ENCODE peak calls at places on chromosomes 6 and 20, in ten cellular contexts. Y, B, J, C, W, K, D, Z, F and S are unnamed samples.
A peak's percentile ranks its signal among the peaks of the same experiment; 100 is the strongest.

GRCh38 chr20:58950603-58951002 is 30.5 kb upstream of the NELFCD start:
- DNase-seq in Z (no peak), Y (no peak), D (no peak), C (no peak), B (no peak), J (no peak), F (no peak), W (no peak), K (no peak), S (no peak)

GRCh38 chr20:64044484-64045247 is 4.8 kb downstream of the SOX18 start:
- DNase-seq in Y (peak; percentile 61), W (peak; percentile 68), D (no peak), Z (peak; percentile 37), C (no peak), F (no peak), J (no peak), K (peak; percentile 50), B (no peak), S (no peak)

GRCh38 chr6:148358196-148358785 is 15.7 kb downstream of the SASH1 start:
- DNase-seq in B (no peak), W (peak; percentile 87), K (peak; percentile 47), D (no peak), F (no peak), J (no peak), Z (peak; percentile 49), C (no peak), Y (peak; percentile 89), S (peak; percentile 11)

GRCh38 chr20:3971145-3971544 is 44.2 kb downstream of the RNF24 start:
- DNase-seq in F (no peak), W (no peak), C (no peak), J (no peak), Y (no peak), K (no peak), D (no peak), Z (no peak), B (no peak), S (no peak)

GRCh38 chr6:52306972-52307849 is 22.7 kb upstream of the MCM3 start:
- DNase-seq in K (no peak), C (peak; percentile 74), B (no peak), D (no peak), J (no peak), F (no peak), W (no peak), Y (no peak), Z (no peak), S (no peak)

GRCh38 chr20:62905536-62906117 is 20.7 kb downstream of the DIDO1 start:
- DNase-seq in W (no peak), C (no peak), K (no peak), J (no peak), F (no peak), D (no peak), Z (no peak), Y (no peak), B (no peak), S (no peak)

GRCh38 chr20:10642859-10643559 is 30.8 kb downstream of the JAG1 start:
- DNase-seq in C (no peak), B (no peak), J (no peak), W (no peak), Y (no peak), Z (no peak), K (peak; percentile 50), F (no peak), D (no peak), S (no peak)

GRCh38 chr20:51084598-51084997 is 61.7 kb upstream of the KCNG1 start:
- DNase-seq in D (no peak), W (no peak), J (no peak), K (no peak), Y (no peak), F (no peak), C (no peak), Z (no peak), B (no peak), S (no peak)

GRCh38 chr6:169363590-169363989 is 109.9 kb upstream of the THBS2 start:
- DNase-seq in B (no peak), K (peak; percentile 36), Z (peak; percentile 49), D (no peak), C (no peak), W (no peak), Y (no peak), J (no peak), F (no peak), S (no peak)

GRCh38 chr6:167734662-167735497 is 91.8 kb upstream of the AFDN start:
- DNase-seq in K (no peak), D (no peak), F (no peak), Y (peak; percentile 45), J (no peak), C (no peak), B (no peak), W (no peak), Z (no peak), S (no peak)
- H3K4me3 ChIP-seq in K (no peak overlapping the region), D (no peak overlapping the region), F (no peak overlapping the region), Y (no peak overlapping the region), J (no peak overlapping the region), C (no peak overlapping the region), B (no peak overlapping the region), W (no peak overlapping the region), Z (no peak overlapping the region), S (no peak overlapping the region)

DNA sequence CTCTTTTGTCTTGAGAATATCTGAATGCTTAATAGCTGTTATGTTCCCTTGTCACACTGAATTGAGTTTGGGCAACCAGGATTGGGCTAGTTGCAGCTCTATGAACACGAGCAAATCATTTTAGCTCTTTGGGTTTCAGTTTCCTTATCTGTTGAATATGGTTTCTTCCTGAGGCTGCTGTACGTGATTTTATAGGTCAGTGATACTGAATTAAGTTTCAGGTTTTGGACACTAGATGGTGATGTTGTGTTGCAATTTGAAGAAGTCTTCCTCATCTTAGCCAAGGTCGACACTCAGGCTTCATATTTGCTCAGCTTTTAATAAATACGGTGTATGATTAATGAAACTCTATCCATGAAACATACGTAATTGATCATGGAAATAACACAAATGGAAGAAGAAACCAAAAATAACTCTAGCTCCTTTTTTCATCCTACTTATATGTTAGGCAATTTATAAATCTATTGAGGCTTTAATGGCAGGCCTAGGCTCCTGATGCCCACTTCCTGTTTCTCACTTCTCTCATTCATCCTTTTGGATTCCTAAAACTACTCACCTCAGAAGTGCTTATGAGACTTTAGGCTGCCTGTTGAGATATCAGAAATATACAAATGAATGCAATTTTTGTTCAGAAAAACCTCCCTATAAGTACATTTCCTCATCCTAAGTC is 354.1 kb upstream of the MAP3K7 start:
- DNase-seq in D (no peak), Z (peak; percentile 66), B (peak; percentile 40), F (no peak), J (no peak), Y (peak; percentile 84), W (peak; percentile 61), K (peak; percentile 61), C (peak; percentile 76), S (peak; percentile 55)
- H3K4me3 ChIP-seq in D (no peak overlapping the region), Z (no peak overlapping the region), B (no peak overlapping the region), F (no peak overlapping the region), J (no peak overlapping the region), Y (no peak overlapping the region), W (no peak overlapping the region), K (peak overlapping the region; percentile 1), C (no peak overlapping the region), S (no peak overlapping the region)

GRCh38 chr6:109478222-109478805 is 4.7 kb downstream of the ZBTB24 start:
- DNase-seq in B (no peak), Z (no peak), F (no peak), K (no peak), W (no peak), J (no peak), D (no peak), C (no peak), Y (no peak), S (no peak)
- H3K4me3 ChIP-seq in B (no peak overlapping the region), Z (no peak overlapping the region), F (no peak overlapping the region), K (no peak overlapping the region), W (no peak overlapping the region), J (no peak overlapping the region), D (no peak overlapping the region), C (peak overlapping the region; percentile 75), Y (peak overlapping the region; percentile 15), S (no peak overlapping the region)

GRCh38 chr6:24667378-24667803 is 514 bp downstream of the ACOT13 start:
- DNase-seq in D (no peak), J (no peak), Y (peak; percentile 17), K (peak; percentile 5), Z (peak; percentile 23), B (peak; percentile 31), F (peak; percentile 57), W (peak; percentile 39), C (no peak), S (no peak)
- H3K4me3 ChIP-seq in D (peak overlapping the region; percentile 92), J (peak overlapping the region; percentile 66), Y (peak overlapping the region; percentile 75), K (peak overlapping the region; percentile 99), Z (peak overlapping the region; percentile 81), B (peak overlapping the region; percentile 100), F (peak overlapping the region; percentile 89), W (peak overlapping the region; percentile 87), C (peak overlapping the region; percentile 97), S (peak overlapping the region; percentile 85)

GRCh38 chr20:8155229-8155628 is 23.2 kb downstream of the PLCB1 start:
- DNase-seq in K (peak; percentile 12), F (no peak), Z (peak; percentile 71), W (peak; percentile 22), D (no peak), Y (no peak), J (no peak), C (no peak), B (peak; percentile 28), S (no peak)

GRCh38 chr20:8156603-8157079 is 24.6 kb downstream of the PLCB1 start:
- DNase-seq in K (peak; percentile 67), W (peak; percentile 56), F (no peak), B (peak; percentile 50), J (no peak), Y (peak; percentile 55), C (no peak), Z (peak; percentile 59), D (no peak), S (no peak)

GRCh38 chr20:8153281-8153908 is 21.3 kb downstream of the PLCB1 start:
- DNase-seq in D (no peak), W (peak; percentile 39), F (no peak), Y (peak; percentile 78), B (peak; percentile 60), C (no peak), J (no peak), K (peak; percentile 46), Z (peak; percentile 27), S (no peak)

GRCh38 chr20:8154636-8155035 is 22.6 kb downstream of the PLCB1 start:
- DNase-seq in K (no peak), D (no peak), Z (no peak), Y (no peak), B (no peak), W (no peak), C (no peak), F (no peak), J (no peak), S (no peak)

GRCh38 chr20:8155848-8156602 is 24.0 kb downstream of the PLCB1 start:
- DNase-seq in B (peak; percentile 27), K (peak; percentile 43), Y (no peak), Z (peak; percentile 22), J (no peak), C (no peak), W (peak; percentile 58), D (no peak), F (no peak), S (no peak)
- H3K4me3 ChIP-seq in B (no peak overlapping the region), K (no peak overlapping the region), Y (no peak overlapping the region), Z (no peak overlapping the region), J (no peak overlapping the region), C (no peak overlapping the region), W (no peak overlapping the region), D (no peak overlapping the region), F (no peak overlapping the region), S (no peak overlapping the region)

DNA sequence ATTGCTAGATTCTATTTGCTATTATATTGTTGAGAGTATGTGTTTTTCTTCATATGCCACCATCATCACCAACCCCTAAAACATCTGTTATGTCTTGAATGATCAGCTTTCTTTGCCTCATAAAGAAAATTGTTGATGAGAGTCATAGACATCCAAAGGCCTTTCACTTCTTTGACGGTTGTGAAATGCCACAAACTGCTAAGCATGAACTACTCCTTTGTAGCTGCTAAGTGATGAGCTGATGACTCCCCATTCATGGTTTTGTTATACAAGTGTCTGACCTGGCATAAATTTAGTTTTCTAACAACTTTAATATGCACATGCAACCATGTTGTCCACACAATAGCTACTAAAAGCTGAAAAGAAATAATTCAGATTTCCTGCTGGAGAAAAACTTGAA is 684 bp upstream of the MED23 start:
- DNase-seq in K (no peak), D (no peak), W (no peak), C (no peak), J (no peak), F (no peak), Y (no peak), B (no peak), Z (no peak), S (no peak)
- H3K4me3 ChIP-seq in K (peak overlapping the region; percentile 95), D (no peak overlapping the region), W (no peak overlapping the region), C (no peak overlapping the region), J (no peak overlapping the region), F (no peak overlapping the region), Y (peak overlapping the region; percentile 72), B (peak overlapping the region; percentile 44), Z (no peak overlapping the region), S (peak overlapping the region; percentile 82)